ENCODE peak calls at places on chromosome 21, in six cellular contexts. A, Q, P, C, K and F are unnamed samples.

GRCh38 chr21:32611471-32611997 is 643 bp downstream of the CFAP298 start:
- DNase-seq in P (no peak), Q (no peak), C (no peak), A (peak), K (no peak), F (peak)

GRCh38 chr21:32578107-32578691 is 7.1 kb downstream of the TCP10L start:
- DNase-seq in A (no peak), P (no peak), K (no peak), C (no peak), Q (no peak), F (peak)

GRCh38 chr21:14993072-14993471 is 71.7 kb downstream of the NRIP1 start:
- DNase-seq in Q (no peak), A (no peak), P (no peak), C (no peak), K (no peak), F (no peak)

GRCh38 chr21:36265431-36265830 is 54.6 kb upstream of the MORC3 start:
- DNase-seq in P (no peak), Q (no peak), C (no peak), K (no peak), A (no peak), F (no peak)

GRCh38 chr21:34922487-34922886 is 126.6 kb downstream of the RUNX1 start:
- DNase-seq in Q (no peak), K (no peak), C (no peak), P (no peak), A (no peak), F (no peak)

GRCh38 chr21:34189506-34189905 is 116.1 kb downstream of the MRPS6 start:
- DNase-seq in A (no peak), K (no peak), C (no peak), Q (no peak), P (no peak), F (no peak)

GRCh38 chr21:39116761-39117425 is 66.4 kb downstream of the PSMG1 start:
- DNase-seq in Q (no peak), C (no peak), K (no peak), A (no peak), P (no peak), F (no peak)

GRCh38 chr21:36456714-36457399 is 23.1 kb downstream of the CLDN14 start:
- DNase-seq in Q (no peak), C (no peak), A (peak), P (no peak), K (no peak), F (no peak)

GRCh38 chr21:41848971-41849580 is 30.1 kb downstream of the PRDM15 start:
- DNase-seq in Q (no peak), P (no peak), K (no peak), C (no peak), A (no peak), F (no peak)

GRCh38 chr21:36207577-36208320 is 51.1 kb downstream of the DOP1B start:
- DNase-seq in P (no peak), K (no peak), A (peak), C (no peak), Q (no peak), F (peak)

GRCh38 chr21:17931080-17931479 is 111.9 kb upstream of the C21orf91 start:
- DNase-seq in C (no peak), A (no peak), P (no peak), K (no peak), Q (no peak), F (no peak)

GRCh38 chr21:34510148-34511142 is 1.6 kb downstream of the KCNE1 start:
- DNase-seq in Q (no peak), C (peak), K (peak), A (peak), P (peak), F (peak)

GRCh38 chr21:38972078-38972477 is 166.3 kb downstream of the ETS2 start:
- DNase-seq in A (no peak), C (no peak), Q (no peak), P (no peak), K (no peak), F (no peak)

GRCh38 chr21:33644383-33645074 is 2.2 kb downstream of the ITSN1 start:
- DNase-seq in Q (no peak), K (peak), C (peak), P (no peak), A (peak), F (peak)

GRCh38 chr21:30710499-30710898 is 8.1 kb downstream of the KRTAP21-3 start:
- DNase-seq in C (no peak), A (no peak), K (no peak), P (no peak), Q (no peak), F (no peak)

GRCh38 chr21:39445339-39446269 is at the start of gene LCA5L:
- DNase-seq in A (peak), K (peak), P (peak), C (peak), Q (peak), F (peak)

GRCh38 chr21:14435423-14435822 is 52.5 kb upstream of the HSPA13 start:
- DNase-seq in C (no peak), A (no peak), Q (no peak), P (no peak), K (no peak), F (no peak)

GRCh38 chr21:32626633-32627196 is 14.5 kb upstream of the CFAP298 start:
- DNase-seq in Q (no peak), A (peak), C (no peak), P (no peak), K (no peak), F (peak)

GRCh38 chr21:25670726-25671125 is 31.7 kb downstream of the JAM2 start:
- DNase-seq in C (peak), K (no peak), Q (peak), P (no peak), A (peak), F (peak)

GRCh38 chr21:30194701-30195299 is 21.1 kb downstream of the CLDN8 start:
- DNase-seq in Q (no peak), C (no peak), K (no peak), A (peak), P (no peak), F (peak)

GRCh38 chr21:28393279-28393678 is 599.4 kb downstream of the LTN1 start:
- DNase-seq in C (no peak), P (no peak), A (no peak), Q (no peak), K (no peak), F (no peak)

DNA sequence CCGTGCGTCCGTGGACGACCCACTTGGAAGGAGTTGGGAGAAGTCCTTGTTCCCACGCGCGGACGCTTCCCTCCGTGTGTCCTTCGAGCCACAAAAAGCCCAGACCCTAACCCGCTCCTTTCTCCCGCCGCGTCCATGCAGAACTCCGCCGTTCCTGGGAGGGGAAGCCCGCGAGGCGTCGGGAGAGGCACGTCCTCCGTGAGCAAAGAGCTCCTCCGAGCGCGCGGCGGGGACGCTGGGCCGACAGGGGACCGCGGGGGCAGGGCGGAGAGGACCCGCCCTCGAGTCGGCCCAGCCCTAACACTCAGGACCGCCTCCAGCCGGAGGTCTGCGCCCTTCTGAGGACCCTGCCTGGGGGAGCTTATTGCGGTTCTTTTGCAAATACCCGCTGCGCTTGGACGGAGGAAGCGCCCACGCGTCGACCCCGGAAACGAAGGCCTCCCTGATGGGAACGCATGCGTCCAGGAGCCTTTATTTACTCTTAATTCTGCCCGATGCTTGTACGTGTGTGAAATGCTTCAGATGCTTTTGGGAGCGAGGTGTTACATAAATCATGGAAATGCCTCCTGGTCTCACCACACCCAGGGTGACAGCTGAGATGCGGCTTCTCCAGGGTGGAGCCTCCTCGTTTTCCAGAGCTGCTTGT is 32.4 kb downstream of the PRMT2 start:
- DNase-seq in C (no peak), A (peak), K (peak), Q (peak), P (no peak), F (peak)
- H3K4me3 ChIP-seq in C (peak), A (peak), K (peak), Q (peak), P (peak), F (peak)

DNA sequence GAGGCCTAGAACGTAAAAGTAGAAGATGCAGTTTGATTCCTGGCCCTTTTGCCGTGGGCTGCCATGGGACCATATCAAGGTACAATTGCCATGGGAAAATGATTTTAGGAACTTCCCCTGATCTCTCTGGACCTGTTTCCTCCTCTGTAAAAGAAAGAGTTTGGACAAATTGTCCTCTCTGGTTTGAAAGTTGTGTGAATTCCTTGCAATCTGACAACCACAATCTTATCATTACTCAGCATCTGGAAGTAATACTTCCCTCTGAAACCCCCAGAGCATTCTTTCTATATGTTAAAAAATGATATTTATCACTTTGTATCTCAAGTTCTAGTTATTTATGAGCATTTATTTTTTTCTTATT is 181.0 kb downstream of the DYRK1A start:
- DNase-seq in Q (no peak), C (no peak), K (no peak), P (no peak), A (no peak), F (no peak)
- H3K4me3 ChIP-seq in Q (no peak), C (no peak), K (no peak), P (no peak), A (no peak), F (no peak)

GRCh38 chr21:45540601-45540970 is 1.7 kb downstream of the SLC19A1 start:
- DNase-seq in A (no peak), K (peak), C (no peak), Q (no peak), P (peak), F (no peak)
- H3K4me3 ChIP-seq in A (no peak), K (no peak), C (no peak), Q (peak), P (no peak), F (no peak)

GRCh38 chr21:16539041-16539440 is 809.3 kb downstream of the USP25 start:
- DNase-seq in C (no peak), K (no peak), A (peak), P (no peak), Q (no peak), F (no peak)

GRCh38 chr21:16534408-16535099 is 804.8 kb downstream of the USP25 start:
- DNase-seq in K (no peak), C (peak), P (peak), Q (peak), A (peak), F (peak)

GRCh38 chr21:16535100-16535418 is 805.3 kb downstream of the USP25 start:
- DNase-seq in P (peak), Q (peak), C (peak), A (peak), K (no peak), F (peak)

GRCh38 chr21:16533692-16534407 is 804.1 kb downstream of the USP25 start:
- DNase-seq in A (no peak), Q (no peak), K (no peak), P (no peak), C (peak), F (no peak)

GRCh38 chr21:16536661-16537359 is 807.0 kb downstream of the USP25 start:
- DNase-seq in A (peak), K (no peak), C (no peak), P (no peak), Q (no peak), F (peak)
- H3K4me3 ChIP-seq in A (peak), K (no peak), C (peak), P (peak), Q (peak), F (peak)

GRCh38 chr21:44711327-44712202 is at the start of gene TSPEAR:
- DNase-seq in P (no peak), A (no peak), Q (no peak), C (no peak), K (peak), F (no peak)

GRCh38 chr21:44713846-44714245 is 2.5 kb upstream of the TSPEAR start:
- DNase-seq in P (no peak), C (no peak), K (no peak), A (no peak), Q (no peak), F (no peak)

GRCh38 chr21:44712203-44713028 is 1.0 kb upstream of the TSPEAR start:
- DNase-seq in A (no peak), Q (no peak), C (no peak), K (no peak), P (no peak), F (no peak)

GRCh38 chr21:44713130-44713529 is 1.8 kb upstream of the TSPEAR start:
- DNase-seq in C (no peak), P (no peak), Q (no peak), K (no peak), A (no peak), F (no peak)

DNA sequence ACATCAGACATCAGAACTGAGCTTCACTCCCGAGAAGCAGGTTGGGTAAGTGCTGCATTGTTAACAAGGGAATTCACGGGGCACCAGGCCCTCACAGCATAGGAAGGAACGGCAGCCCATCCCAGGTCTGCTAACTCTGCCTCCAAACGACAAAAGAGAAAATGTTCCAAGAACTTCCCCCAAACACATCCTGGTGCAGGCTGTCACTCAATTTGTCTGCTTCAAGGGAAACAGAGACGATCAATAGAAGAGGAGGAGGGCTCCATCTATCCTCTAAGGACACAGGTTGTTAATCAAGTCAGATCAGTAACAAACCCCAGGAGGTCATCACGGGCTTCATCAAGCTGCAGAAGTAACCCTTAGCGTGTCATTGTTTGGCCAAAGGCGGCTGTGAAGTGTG is 3.5 kb upstream of the TSPEAR start:
- DNase-seq in Q (no peak), P (no peak), C (no peak), A (no peak), K (no peak), F (no peak)
- H3K4me3 ChIP-seq in Q (no peak), P (no peak), C (no peak), A (no peak), K (no peak), F (no peak)